ENCODE peak calls at places on chromosomes 6 and 20, in nine cellular contexts. P, M, U, V, Q, G, Z, L and X are unnamed samples.
A peak's percentile ranks its signal among the peaks of the same experiment; 100 is the strongest.

GRCh38 chr20:47370214-47370613 is 13.7 kb upstream of the ZMYND8 start:
- DNase-seq in U (no peak), Z (no peak), Q (no peak), M (no peak), G (no peak), P (no peak), L (no peak), V (no peak), X (no peak)

GRCh38 chr6:108452725-108453195 is 108.0 kb upstream of the FOXO3 start:
- DNase-seq in G (no peak), U (no peak), Q (no peak), M (peak; percentile 66), P (no peak), Z (no peak), L (no peak), V (peak; percentile 15), X (no peak)

GRCh38 chr6:112370946-112371345 is 23.8 kb downstream of the RFPL4B start:
- DNase-seq in Q (no peak), M (peak; percentile 23), U (no peak), G (no peak), Z (no peak), L (no peak), P (no peak), V (no peak), X (no peak)

GRCh38 chr6:131982740-131983259 is 31.6 kb upstream of the CCN2 start:
- DNase-seq in Q (no peak), V (no peak), G (no peak), M (peak; percentile 79), L (no peak), Z (no peak), P (no peak), U (no peak), X (no peak)

GRCh38 chr6:168238159-168238887 is 81.3 kb downstream of the DACT2 start:
- DNase-seq in G (no peak), U (no peak), Z (no peak), P (no peak), V (no peak), L (no peak), Q (no peak), M (peak; percentile 80), X (no peak)

GRCh38 chr6:87105823-87106222 is 10.9 kb upstream of the CGA start:
- DNase-seq in Z (no peak), G (no peak), U (no peak), M (no peak), P (no peak), Q (no peak), L (no peak), V (no peak), X (no peak)

GRCh38 chr20:4256886-4257285 is 241.5 kb upstream of the RNF24 start:
- DNase-seq in L (no peak), P (no peak), G (no peak), Q (no peak), V (peak; percentile 39), M (no peak), U (no peak), Z (no peak), X (no peak)

GRCh38 chr6:32815996-32816395 is 806 bp downstream of the HLA-DOB start:
- DNase-seq in L (no peak), Z (no peak), P (no peak), U (no peak), G (no peak), Q (no peak), V (no peak), M (no peak), X (no peak)

GRCh38 chr6:75221107-75221506 is 15.3 kb upstream of the COL12A1 start:
- DNase-seq in Z (no peak), U (no peak), V (no peak), G (no peak), P (no peak), Q (no peak), L (no peak), M (no peak), X (no peak)

GRCh38 chr20:6533828-6534388 is 233.6 kb upstream of the BMP2 start:
- DNase-seq in Z (no peak), V (no peak), M (peak; percentile 88), G (no peak), Q (no peak), U (no peak), L (no peak), P (no peak), X (no peak)

GRCh38 chr20:31665753-31666152 is 28.0 kb downstream of the COX4I2 start:
- DNase-seq in L (no peak), G (no peak), Z (no peak), U (no peak), V (no peak), M (no peak), P (no peak), Q (no peak), X (no peak)

GRCh38 chr20:31663838-31664695 is 26.4 kb downstream of the COX4I2 start:
- DNase-seq in M (no peak), Z (no peak), L (no peak), Q (no peak), U (no peak), P (peak; percentile 77), V (no peak), G (no peak), X (no peak)

GRCh38 chr20:31667315-31668285 is 29.9 kb downstream of the COX4I2 start:
- DNase-seq in M (no peak), U (no peak), G (no peak), P (no peak), Z (no peak), L (no peak), Q (no peak), V (no peak), X (no peak)

GRCh38 chr20:31664696-31665354 is 27.1 kb downstream of the COX4I2 start:
- DNase-seq in Q (no peak), L (no peak), M (no peak), U (no peak), V (no peak), G (peak; percentile 9), P (peak; percentile 62), Z (no peak), X (no peak)

DNA sequence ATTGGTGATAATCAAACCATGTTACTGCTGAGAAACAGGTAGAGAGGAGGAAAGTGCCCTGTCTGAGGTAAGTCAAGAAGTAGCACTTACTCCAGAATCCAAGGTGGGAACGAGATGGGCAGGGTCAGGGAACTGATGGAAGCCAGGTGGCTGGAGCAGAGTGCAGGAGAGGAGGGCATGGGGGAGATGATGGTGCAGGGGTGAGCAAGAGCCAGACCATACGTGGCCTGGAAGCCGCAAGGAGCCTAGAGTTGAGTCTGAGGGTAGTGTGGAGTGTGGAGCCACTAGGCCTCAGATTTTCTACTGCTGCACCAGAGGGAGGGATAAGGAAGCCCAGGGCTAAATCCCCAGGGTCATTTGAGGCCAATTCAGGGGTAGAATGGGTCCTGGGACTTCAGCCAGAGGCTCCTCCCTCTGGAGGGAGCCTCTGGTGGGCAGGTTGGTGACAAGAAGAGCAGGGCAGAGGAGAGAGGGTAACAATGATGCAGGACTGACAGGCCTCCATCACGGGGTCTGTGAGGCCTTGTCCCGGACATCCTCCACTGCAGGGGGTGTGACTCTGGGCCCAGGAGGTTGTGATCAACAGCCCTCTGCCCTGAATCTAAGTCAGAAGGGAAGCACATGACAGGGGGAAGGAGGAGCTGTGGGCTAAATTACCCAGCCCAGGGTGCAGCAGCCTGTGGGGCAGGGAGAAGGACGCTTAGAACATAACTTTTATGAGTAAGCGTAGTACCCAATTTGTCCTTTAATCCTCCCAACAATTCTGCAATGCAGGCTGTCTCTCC is 28.7 kb downstream of the COX4I2 start:
- DNase-seq in L (peak; percentile 40), V (peak; percentile 65), P (peak; percentile 73), G (peak; percentile 36), M (no peak), Z (peak; percentile 57), U (no peak), Q (no peak), X (no peak)
- H3K27ac ChIP-seq in L (peak overlapping the region; percentile 21), V (peak overlapping the region; percentile 87), P (peak overlapping the region; percentile 87), G (peak overlapping the region; percentile 42), M (no peak overlapping the region), Z (peak overlapping the region; percentile 95), U (peak overlapping the region; percentile 94), Q (peak overlapping the region; percentile 87), X (peak overlapping the region; percentile 56)

DNA sequence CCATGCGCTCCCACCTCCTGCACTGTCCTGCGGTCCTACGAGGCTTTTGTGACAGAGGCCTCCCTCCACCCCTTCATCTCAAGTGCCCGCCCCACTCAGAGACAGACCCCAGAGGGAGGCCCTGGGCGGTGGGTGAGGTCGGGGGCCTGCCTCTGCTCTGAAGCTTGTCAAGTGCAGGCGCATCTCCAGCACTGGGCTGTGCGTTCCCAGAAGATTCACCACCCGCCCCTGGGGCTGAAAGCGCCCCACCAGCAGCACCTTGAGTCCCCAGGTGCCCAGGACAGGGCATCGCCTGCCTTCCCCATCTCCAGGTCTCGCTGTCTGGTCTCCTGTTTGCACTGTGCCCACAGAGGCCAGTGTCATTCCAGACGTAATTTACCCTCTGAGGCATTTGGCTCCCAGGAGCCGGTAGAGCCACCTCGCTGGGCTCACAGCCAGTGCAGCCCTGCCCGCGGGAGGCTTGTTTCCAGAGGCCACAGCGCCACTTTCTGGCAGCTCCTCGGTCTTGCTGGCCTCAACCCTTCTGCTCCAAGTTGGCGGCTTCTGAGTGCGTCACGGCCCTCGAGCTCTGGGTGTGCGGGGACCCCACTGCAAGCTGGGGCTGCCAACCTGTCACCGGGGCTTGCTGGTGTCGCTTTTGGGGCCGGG is 191.1 kb downstream of the TAF4 start:
- DNase-seq in V (no peak), L (no peak), G (peak; percentile 32), M (no peak), Z (no peak), P (no peak), U (no peak), Q (no peak), X (no peak)
- TF ChIP-seq CTCF in V (peak; percentile 7), L (no peak), G (peak; percentile 66), M (peak; percentile 5), Z (no peak), P (no peak), U (no peak), Q (no peak), X (no peak)

DNA sequence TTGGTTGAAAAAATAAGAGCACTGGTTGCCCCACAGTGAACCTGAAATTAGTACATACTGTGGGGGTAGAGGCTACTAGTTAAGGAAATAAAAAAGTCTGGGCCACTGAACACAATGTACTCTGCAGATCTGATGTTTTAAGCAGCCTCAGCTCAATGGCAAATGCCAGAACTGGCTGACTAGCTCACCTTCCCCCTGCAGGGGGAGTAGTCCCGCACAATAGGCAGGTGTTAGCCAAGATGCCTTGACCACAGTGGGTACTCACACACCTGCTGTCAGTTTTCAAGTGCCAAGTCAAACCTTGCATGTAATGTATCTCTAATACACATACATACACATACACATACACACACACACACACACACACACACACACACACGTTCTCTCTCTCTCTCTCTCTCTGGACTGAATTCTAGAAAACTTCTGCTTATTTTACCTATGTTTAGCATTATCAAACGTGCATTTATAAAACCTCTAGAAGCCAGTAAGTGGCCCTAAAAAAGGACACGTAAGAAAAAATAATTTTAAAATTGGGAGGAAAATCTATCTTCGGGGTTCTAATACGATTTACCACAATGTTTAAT is 36.1 kb downstream of the GMDS start:
- DNase-seq in G (no peak), P (peak; percentile 77), L (no peak), U (no peak), Q (no peak), V (peak; percentile 20), M (peak; percentile 39), Z (no peak), X (no peak)
- H3K27ac ChIP-seq in G (no peak overlapping the region), P (no peak overlapping the region), L (no peak overlapping the region), U (no peak overlapping the region), Q (no peak overlapping the region), V (no peak overlapping the region), M (no peak overlapping the region), Z (no peak overlapping the region), X (no peak overlapping the region)

GRCh38 chr6:14999106-14999505 is 246.8 kb upstream of the JARID2 start:
- DNase-seq in V (no peak), G (no peak), U (no peak), P (no peak), Q (no peak), Z (no peak), L (no peak), M (no peak), X (no peak)
- TF ChIP-seq CTCF in V (no peak), G (no peak), U (no peak), P (no peak), Q (no peak), Z (no peak), L (no peak), M (no peak), X (no peak)

GRCh38 chr6:39812853-39813533 is 20.8 kb downstream of the DAAM2 start:
- DNase-seq in G (no peak), V (no peak), U (no peak), Q (peak; percentile 72), Z (no peak), L (peak; percentile 49), P (no peak), M (peak; percentile 95), X (no peak)
- H3K27ac ChIP-seq in G (no peak overlapping the region), V (no peak overlapping the region), U (peak overlapping the region; percentile 21), Q (peak overlapping the region; percentile 62), Z (peak overlapping the region; percentile 20), L (no peak overlapping the region), P (peak overlapping the region; percentile 48), M (no peak overlapping the region), X (peak overlapping the region; percentile 97)